ENCODE peak calls at places on chromosome 3, in ten cellular contexts. W, D, X, N, U, L, G, J, S and P are unnamed samples.

GRCh38 chr3:169348981-169349942 is 314.2 kb downstream of the MECOM start:
- DNase-seq in W (no peak), D (no peak), X (peak), N (no peak), U (peak), L (no peak), G (no peak), J (peak), S (no peak), P (no peak)

GRCh38 chr3:13770390-13771169 is 109.3 kb downstream of the WNT7A start:
- DNase-seq in W (no peak), D (no peak), X (no peak), N (no peak), U (no peak), L (no peak), G (peak), J (no peak), S (no peak), P (peak)

GRCh38 chr3:43867673-43868072 is 176.9 kb downstream of the ABHD5 start:
- DNase-seq in W (no peak), D (no peak), X (no peak), N (no peak), U (peak), L (no peak), G (no peak), J (no peak), S (no peak), P (no peak)

GRCh38 chr3:76871655-76872054 is 168.2 kb upstream of the ROBO2 start:
- DNase-seq in W (no peak), D (no peak), X (no peak), N (no peak), U (no peak), L (no peak), G (no peak), J (no peak), S (no peak), P (no peak)

GRCh38 chr3:197424674-197425484 is 126.5 kb upstream of the DLG1 start:
- DNase-seq in W (no peak), D (no peak), X (no peak), N (no peak), U (no peak), L (no peak), G (no peak), J (no peak), S (no peak), P (no peak)

GRCh38 chr3:107753494-107753893 is 230.7 kb downstream of the BBX start:
- DNase-seq in W (peak), D (peak), X (no peak), N (no peak), U (no peak), L (peak), G (peak), J (peak), S (no peak), P (peak)

GRCh38 chr3:123757281-123757940 is 126.7 kb downstream of the MYLK start:
- DNase-seq in W (no peak), D (no peak), X (no peak), N (no peak), U (no peak), L (no peak), G (no peak), J (no peak), S (no peak), P (peak)

GRCh38 chr3:141360888-141361598 is 7.3 kb upstream of the ZBTB38 start:
- DNase-seq in W (peak), D (no peak), X (peak), N (no peak), U (no peak), L (no peak), G (peak), J (peak), S (no peak), P (no peak)

GRCh38 chr3:109050591-109051167 is 67.3 kb downstream of the MORC1 start:
- DNase-seq in W (peak), D (no peak), X (no peak), N (no peak), U (no peak), L (no peak), G (peak), J (peak), S (no peak), P (peak)

GRCh38 chr3:194543550-194543949 is 56.7 kb upstream of the ATP13A3 start:
- DNase-seq in W (no peak), D (no peak), X (no peak), N (no peak), U (no peak), L (no peak), G (no peak), J (no peak), S (no peak), P (no peak)

GRCh38 chr3:107065094-107065861 is 312.0 kb upstream of the CCDC54 start:
- DNase-seq in W (peak), D (no peak), X (no peak), N (peak), U (no peak), L (no peak), G (no peak), J (no peak), S (no peak), P (no peak)

GRCh38 chr3:50323614-50324199 is 1.2 kb upstream of the HYAL2 start:
- DNase-seq in W (no peak), D (no peak), X (no peak), N (no peak), U (no peak), L (no peak), G (no peak), J (no peak), S (no peak), P (no peak)

GRCh38 chr3:151003024-151003771 is 30.7 kb upstream of the CLRN1 start:
- DNase-seq in W (no peak), D (no peak), X (no peak), N (no peak), U (peak), L (no peak), G (no peak), J (no peak), S (no peak), P (no peak)

GRCh38 chr3:4211610-4212009 is 91.6 kb upstream of the SETMAR start:
- DNase-seq in W (no peak), D (no peak), X (no peak), N (no peak), U (no peak), L (no peak), G (no peak), J (no peak), S (no peak), P (no peak)